ENCODE peak calls at places on chromosome 2, in five cellular contexts. K, B, P, O and Y are unnamed samples.

GRCh38 chr2:19351499-19351898 is 6.9 kb downstream of the OSR1 start:
- DNase-seq in K (no peak), B (no peak), P (no peak), O (no peak), Y (peak)

GRCh38 chr2:85288244-85288725 is 39.5 kb downstream of the TGOLN2 start:
- DNase-seq in K (no peak), B (no peak), P (no peak), O (no peak), Y (no peak)

GRCh38 chr2:42051168-42052125 is 3.6 kb downstream of the PKDCC start:
- DNase-seq in K (peak), B (no peak), P (no peak), O (no peak), Y (no peak)

GRCh38 chr2:178025551-178026185 is 46.9 kb downstream of the PDE11A start:
- DNase-seq in K (no peak), B (peak), P (no peak), O (no peak), Y (no peak)

GRCh38 chr2:120558892-120559291 is 176.8 kb upstream of the GLI2 start:
- DNase-seq in K (no peak), B (no peak), P (no peak), O (no peak), Y (peak)

GRCh38 chr2:160751021-160751420 is 257.4 kb upstream of the RBMS1 start:
- DNase-seq in K (no peak), B (no peak), P (no peak), O (no peak), Y (no peak)

GRCh38 chr2:150060341-150060740 is 427.1 kb downstream of the RND3 start:
- DNase-seq in K (no peak), B (no peak), P (no peak), O (no peak), Y (no peak)

GRCh38 chr2:60806988-60807681 is 51.1 kb downstream of the PAPOLG start:
- DNase-seq in K (peak), B (peak), P (no peak), O (no peak), Y (no peak)

GRCh38 chr2:105070010-105070865 is 32.4 kb downstream of the MRPS9 start:
- DNase-seq in K (no peak), B (no peak), P (no peak), O (no peak), Y (no peak)

GRCh38 chr2:929011-929735 is 21.5 kb upstream of the SNTG2 start:
- DNase-seq in K (no peak), B (no peak), P (no peak), O (no peak), Y (no peak)

GRCh38 chr2:67641709-67642397 is 244.7 kb downstream of the ETAA1 start:
- DNase-seq in K (no peak), B (no peak), P (no peak), O (no peak), Y (no peak)